ENCODE peak calls at places on chromosomes 11 and 22, in eight cellular contexts. One of them, this sample, is unnamed.

GRCh38 chr22:29302681-29303465 is 3.6 kb upstream of the GAS2L1 start:
- DNase-seq in heart right ventricle: no peak
- DNase-seq in GM12865: no peak
- DNase-seq in CD8-positive, alpha-beta T cell: no peak
- DNase-seq in right lobe of liver: peak; percentile 81
- DNase-seq in cardiac muscle cell: no peak
- DNase-seq in fibroblast of pulmonary artery: no peak
- DNase-seq in adrenal gland: peak; percentile 80
- DNase-seq in this sample: no peak

GRCh38 chr11:7422544-7423331 is 62.6 kb upstream of the OLFML1 start:
- DNase-seq in CD8-positive, alpha-beta T cell: no peak
- DNase-seq in right lobe of liver: no peak
- DNase-seq in adrenal gland: no peak
- DNase-seq in cardiac muscle cell: no peak
- DNase-seq in GM12865: peak; percentile 54
- DNase-seq in heart right ventricle: no peak
- DNase-seq in fibroblast of pulmonary artery: no peak
- DNase-seq in this sample: no peak

GRCh38 chr22:21683401-21683811 is 17.6 kb downstream of the PPIL2 start:
- DNase-seq in GM12865: no peak
- DNase-seq in heart right ventricle: no peak
- DNase-seq in CD8-positive, alpha-beta T cell: no peak
- DNase-seq in adrenal gland: no peak
- DNase-seq in right lobe of liver: no peak
- DNase-seq in cardiac muscle cell: no peak
- DNase-seq in fibroblast of pulmonary artery: no peak
- DNase-seq in this sample: no peak

GRCh38 chr11:77677138-77677537 is 39.5 kb upstream of the CLNS1A start:
- DNase-seq in fibroblast of pulmonary artery: no peak
- DNase-seq in heart right ventricle: no peak
- DNase-seq in CD8-positive, alpha-beta T cell: no peak
- DNase-seq in GM12865: no peak
- DNase-seq in adrenal gland: no peak
- DNase-seq in cardiac muscle cell: no peak
- DNase-seq in right lobe of liver: no peak
- DNase-seq in this sample: no peak

GRCh38 chr11:2138075-2138435 is 1.1 kb downstream of the IGF2 start:
- DNase-seq in heart right ventricle: no peak
- DNase-seq in adrenal gland: no peak
- DNase-seq in right lobe of liver: peak; percentile 47
- DNase-seq in CD8-positive, alpha-beta T cell: no peak
- DNase-seq in fibroblast of pulmonary artery: no peak
- DNase-seq in GM12865: no peak
- DNase-seq in cardiac muscle cell: peak; percentile 60
- DNase-seq in this sample: no peak

GRCh38 chr22:39306456-39307361 is 12.7 kb downstream of the RPL3 start:
- DNase-seq in GM12865: peak; percentile 69
- DNase-seq in heart right ventricle: no peak
- DNase-seq in fibroblast of pulmonary artery: no peak
- DNase-seq in cardiac muscle cell: peak; percentile 59
- DNase-seq in right lobe of liver: no peak
- DNase-seq in adrenal gland: peak; percentile 72
- DNase-seq in CD8-positive, alpha-beta T cell: peak; percentile 28
- DNase-seq in this sample: no peak

GRCh38 chr11:127632971-127633680 is 632.6 kb upstream of the KIRREL3 start:
- DNase-seq in heart right ventricle: no peak
- DNase-seq in fibroblast of pulmonary artery: no peak
- DNase-seq in adrenal gland: no peak
- DNase-seq in CD8-positive, alpha-beta T cell: no peak
- DNase-seq in GM12865: no peak
- DNase-seq in cardiac muscle cell: no peak
- DNase-seq in right lobe of liver: no peak
- DNase-seq in this sample: no peak

GRCh38 chr11:65516135-65516968 is 8.5 kb upstream of the SCYL1 start:
- DNase-seq in heart right ventricle: no peak
- DNase-seq in adrenal gland: no peak
- DNase-seq in right lobe of liver: peak; percentile 32
- DNase-seq in GM12865: peak; percentile 1
- DNase-seq in CD8-positive, alpha-beta T cell: no peak
- DNase-seq in fibroblast of pulmonary artery: no peak
- DNase-seq in cardiac muscle cell: no peak
- DNase-seq in this sample: no peak

GRCh38 chr11:30786392-30787120 is 200.4 kb upstream of the MPPED2 start:
- DNase-seq in cardiac muscle cell: no peak
- DNase-seq in right lobe of liver: no peak
- DNase-seq in GM12865: no peak
- DNase-seq in adrenal gland: no peak
- DNase-seq in fibroblast of pulmonary artery: no peak
- DNase-seq in heart right ventricle: no peak
- DNase-seq in CD8-positive, alpha-beta T cell: no peak
- DNase-seq in this sample: no peak

GRCh38 chr22:50271519-50271970 is 1.4 kb upstream of the MAPK11 start:
- DNase-seq in right lobe of liver: no peak
- DNase-seq in adrenal gland: peak; percentile 80
- DNase-seq in heart right ventricle: peak; percentile 67
- DNase-seq in CD8-positive, alpha-beta T cell: peak; percentile 34
- DNase-seq in fibroblast of pulmonary artery: peak; percentile 59
- DNase-seq in GM12865: peak; percentile 72
- DNase-seq in cardiac muscle cell: peak; percentile 64
- DNase-seq in this sample: no peak

GRCh38 chr11:130601141-130601540 is 152.7 kb downstream of the ADAMTS15 start:
- DNase-seq in CD8-positive, alpha-beta T cell: no peak
- DNase-seq in right lobe of liver: no peak
- DNase-seq in adrenal gland: peak; percentile 76
- DNase-seq in fibroblast of pulmonary artery: peak; percentile 76
- DNase-seq in heart right ventricle: peak; percentile 72
- DNase-seq in cardiac muscle cell: peak; percentile 58
- DNase-seq in GM12865: peak; percentile 29
- DNase-seq in this sample: no peak

GRCh38 chr11:57071829-57072228 is 83.1 kb downstream of the OR5AK2 start:
- DNase-seq in GM12865: no peak
- DNase-seq in CD8-positive, alpha-beta T cell: no peak
- DNase-seq in heart right ventricle: no peak
- DNase-seq in cardiac muscle cell: no peak
- DNase-seq in right lobe of liver: no peak
- DNase-seq in fibroblast of pulmonary artery: peak; percentile 77
- DNase-seq in adrenal gland: no peak
- DNase-seq in this sample: no peak

GRCh38 chr22:45242778-45243191 is 2.1 kb upstream of the KIAA0930 start:
- DNase-seq in GM12865: no peak
- DNase-seq in right lobe of liver: peak; percentile 58
- DNase-seq in fibroblast of pulmonary artery: peak; percentile 44
- DNase-seq in adrenal gland: no peak
- DNase-seq in cardiac muscle cell: no peak
- DNase-seq in CD8-positive, alpha-beta T cell: no peak
- DNase-seq in heart right ventricle: no peak
- DNase-seq in this sample: no peak

GRCh38 chr11:7098235-7098832 is 9.5 kb downstream of the RBMXL2 start:
- DNase-seq in adrenal gland: no peak
- DNase-seq in GM12865: peak; percentile 68
- DNase-seq in right lobe of liver: no peak
- DNase-seq in CD8-positive, alpha-beta T cell: no peak
- DNase-seq in heart right ventricle: no peak
- DNase-seq in cardiac muscle cell: peak; percentile 70
- DNase-seq in fibroblast of pulmonary artery: peak; percentile 72
- DNase-seq in this sample: peak; percentile 17

GRCh38 chr11:47175746-47176327 is 842 bp downstream of the ARFGAP2 start:
- DNase-seq in GM12865: no peak
- DNase-seq in cardiac muscle cell: no peak
- DNase-seq in heart right ventricle: no peak
- DNase-seq in CD8-positive, alpha-beta T cell: no peak
- DNase-seq in right lobe of liver: no peak
- DNase-seq in adrenal gland: no peak
- DNase-seq in fibroblast of pulmonary artery: no peak
- DNase-seq in this sample: no peak

GRCh38 chr11:13028322-13028721 is 19.2 kb downstream of the RASSF10 start:
- DNase-seq in cardiac muscle cell: no peak
- DNase-seq in adrenal gland: no peak
- DNase-seq in CD8-positive, alpha-beta T cell: no peak
- DNase-seq in GM12865: no peak
- DNase-seq in right lobe of liver: no peak
- DNase-seq in heart right ventricle: no peak
- DNase-seq in fibroblast of pulmonary artery: no peak
- DNase-seq in this sample: no peak

GRCh38 chr11:13029872-13030271 is 20.8 kb downstream of the RASSF10 start:
- DNase-seq in GM12865: no peak
- DNase-seq in fibroblast of pulmonary artery: no peak
- DNase-seq in right lobe of liver: no peak
- DNase-seq in CD8-positive, alpha-beta T cell: no peak
- DNase-seq in adrenal gland: no peak
- DNase-seq in heart right ventricle: no peak
- DNase-seq in cardiac muscle cell: no peak
- DNase-seq in this sample: no peak

GRCh38 chr11:13023423-13023822 is 14.3 kb downstream of the RASSF10 start:
- DNase-seq in right lobe of liver: no peak
- DNase-seq in fibroblast of pulmonary artery: no peak
- DNase-seq in GM12865: no peak
- DNase-seq in CD8-positive, alpha-beta T cell: no peak
- DNase-seq in adrenal gland: no peak
- DNase-seq in heart right ventricle: no peak
- DNase-seq in cardiac muscle cell: no peak
- DNase-seq in this sample: no peak

GRCh38 chr11:13030857-13031256 is 21.7 kb downstream of the RASSF10 start:
- DNase-seq in fibroblast of pulmonary artery: no peak
- DNase-seq in right lobe of liver: no peak
- DNase-seq in heart right ventricle: peak; percentile 51
- DNase-seq in cardiac muscle cell: peak; percentile 36
- DNase-seq in CD8-positive, alpha-beta T cell: no peak
- DNase-seq in GM12865: no peak
- DNase-seq in adrenal gland: no peak
- DNase-seq in this sample: no peak

GRCh38 chr11:13026722-13027121 is 17.6 kb downstream of the RASSF10 start:
- DNase-seq in adrenal gland: no peak
- DNase-seq in GM12865: no peak
- DNase-seq in right lobe of liver: no peak
- DNase-seq in heart right ventricle: no peak
- DNase-seq in cardiac muscle cell: no peak
- DNase-seq in CD8-positive, alpha-beta T cell: no peak
- DNase-seq in fibroblast of pulmonary artery: no peak
- DNase-seq in this sample: no peak
- TF ChIP-seq CTCF in adrenal gland: no peak
- TF ChIP-seq CTCF in GM12865: no peak
- TF ChIP-seq CTCF in right lobe of liver: no peak
- TF ChIP-seq CTCF in heart right ventricle: no peak
- TF ChIP-seq CTCF in cardiac muscle cell: no peak
- TF ChIP-seq CTCF in CD8-positive, alpha-beta T cell: no peak
- TF ChIP-seq CTCF in fibroblast of pulmonary artery: no peak
- TF ChIP-seq CTCF in this sample: no peak

DNA sequence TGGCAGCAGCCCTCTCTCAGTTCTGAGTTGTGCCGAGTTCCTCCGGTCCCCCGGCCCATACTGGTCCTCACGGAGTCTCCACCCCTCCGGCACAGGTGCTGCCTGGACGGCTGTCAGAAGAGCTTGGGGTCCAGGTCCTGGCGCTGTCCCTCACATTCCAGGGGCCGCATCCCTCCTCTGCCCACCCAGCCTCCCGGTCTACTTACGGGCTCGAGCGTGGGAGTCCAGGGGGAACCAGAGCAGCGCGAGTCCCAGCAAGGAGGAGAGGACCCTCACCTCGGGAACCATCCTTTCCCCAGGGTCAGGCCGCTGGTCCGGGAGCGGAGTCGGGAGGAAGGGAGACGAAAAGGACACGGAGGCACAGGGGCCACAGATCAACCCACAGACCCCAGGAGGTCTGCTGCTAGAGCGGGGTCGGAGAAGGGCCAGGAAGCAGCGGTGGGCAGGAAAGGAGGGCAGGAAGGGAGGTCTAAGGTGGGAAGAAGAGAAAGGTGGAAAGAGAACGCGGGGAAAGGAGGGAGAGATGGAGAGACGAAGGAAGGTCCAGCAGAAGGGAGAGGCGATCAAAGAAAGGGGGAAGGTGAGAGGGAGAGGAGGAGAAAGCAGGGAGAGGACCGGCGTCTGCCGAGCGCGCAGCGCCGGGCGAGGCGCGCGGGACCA is 495 bp downstream of the CHRDL2 start:
- DNase-seq in right lobe of liver: no peak
- DNase-seq in cardiac muscle cell: no peak
- DNase-seq in GM12865: no peak
- DNase-seq in fibroblast of pulmonary artery: no peak
- DNase-seq in heart right ventricle: no peak
- DNase-seq in CD8-positive, alpha-beta T cell: no peak
- DNase-seq in adrenal gland: no peak
- DNase-seq in this sample: no peak
- H3K4me3 ChIP-seq in right lobe of liver: no peak overlapping the region
- H3K4me3 ChIP-seq in cardiac muscle cell: no peak overlapping the region
- H3K4me3 ChIP-seq in GM12865: no peak overlapping the region
- H3K4me3 ChIP-seq in fibroblast of pulmonary artery: no peak overlapping the region
- H3K4me3 ChIP-seq in heart right ventricle: peak overlapping the region; percentile 55
- H3K4me3 ChIP-seq in CD8-positive, alpha-beta T cell: no peak overlapping the region
- H3K4me3 ChIP-seq in adrenal gland: no peak overlapping the region
- H3K4me3 ChIP-seq in this sample: no peak overlapping the region

DNA sequence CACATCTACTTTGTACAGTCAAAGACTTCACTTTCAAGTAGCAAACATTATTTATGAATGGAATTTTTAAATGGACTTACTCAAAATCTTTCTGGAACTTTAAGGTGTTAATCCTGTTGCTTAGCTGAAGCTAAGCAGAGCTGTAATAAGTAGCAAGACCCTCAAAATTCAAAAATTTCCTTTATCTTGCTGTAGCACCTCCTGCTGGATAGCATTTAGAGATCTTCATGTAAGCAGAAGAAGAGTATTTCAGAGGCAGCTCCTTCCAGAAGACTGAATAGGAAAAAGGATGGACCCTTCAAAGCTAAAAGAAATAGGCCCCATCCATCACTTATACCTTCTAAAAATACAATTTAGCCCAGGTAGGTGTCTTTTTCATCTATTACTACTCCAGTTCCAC is 3.4 kb downstream of the PHF21A start:
- DNase-seq in fibroblast of pulmonary artery: peak; percentile 21
- DNase-seq in adrenal gland: no peak
- DNase-seq in heart right ventricle: no peak
- DNase-seq in CD8-positive, alpha-beta T cell: no peak
- DNase-seq in GM12865: peak; percentile 33
- DNase-seq in right lobe of liver: no peak
- DNase-seq in cardiac muscle cell: no peak
- DNase-seq in this sample: no peak
- TF ChIP-seq CTCF in fibroblast of pulmonary artery: peak; percentile 45
- TF ChIP-seq CTCF in adrenal gland: no peak
- TF ChIP-seq CTCF in heart right ventricle: peak; percentile 35
- TF ChIP-seq CTCF in CD8-positive, alpha-beta T cell: peak; percentile 24
- TF ChIP-seq CTCF in GM12865: peak; percentile 35
- TF ChIP-seq CTCF in right lobe of liver: no peak
- TF ChIP-seq CTCF in cardiac muscle cell: peak; percentile 31
- TF ChIP-seq CTCF in this sample: peak; percentile 27

GRCh38 chr11:118918686-118919280 is 6.9 kb downstream of the BCL9L start:
- DNase-seq in GM12865: no peak
- DNase-seq in cardiac muscle cell: no peak
- DNase-seq in CD8-positive, alpha-beta T cell: no peak
- DNase-seq in fibroblast of pulmonary artery: peak; percentile 69
- DNase-seq in right lobe of liver: no peak
- DNase-seq in heart right ventricle: no peak
- DNase-seq in adrenal gland: peak; percentile 59
- DNase-seq in this sample: no peak
- H3K4me3 ChIP-seq in GM12865: no peak overlapping the region
- H3K4me3 ChIP-seq in cardiac muscle cell: no peak overlapping the region
- H3K4me3 ChIP-seq in CD8-positive, alpha-beta T cell: peak overlapping the region; percentile 90
- H3K4me3 ChIP-seq in fibroblast of pulmonary artery: peak overlapping the region; percentile 98
- H3K4me3 ChIP-seq in right lobe of liver: peak overlapping the region; percentile 86
- H3K4me3 ChIP-seq in heart right ventricle: peak overlapping the region; percentile 70
- H3K4me3 ChIP-seq in adrenal gland: no peak overlapping the region
- H3K4me3 ChIP-seq in this sample: peak overlapping the region; percentile 35

GRCh38 chr11:115144014-115144413 is 360.2 kb downstream of the CADM1 start:
- DNase-seq in fibroblast of pulmonary artery: no peak
- DNase-seq in adrenal gland: no peak
- DNase-seq in right lobe of liver: no peak
- DNase-seq in CD8-positive, alpha-beta T cell: no peak
- DNase-seq in heart right ventricle: no peak
- DNase-seq in GM12865: no peak
- DNase-seq in cardiac muscle cell: no peak
- DNase-seq in this sample: no peak
- TF ChIP-seq CTCF in fibroblast of pulmonary artery: no peak
- TF ChIP-seq CTCF in adrenal gland: no peak
- TF ChIP-seq CTCF in right lobe of liver: no peak
- TF ChIP-seq CTCF in CD8-positive, alpha-beta T cell: no peak
- TF ChIP-seq CTCF in heart right ventricle: no peak
- TF ChIP-seq CTCF in GM12865: no peak
- TF ChIP-seq CTCF in cardiac muscle cell: no peak
- TF ChIP-seq CTCF in this sample: no peak

This sample was measured in HFF-Myc.